ENCODE peak calls at places on chromosomes 16 and 17, in six cellular contexts. X is amygdala, K is Daoy, D is HS-5, Q is AG09319, M is K562. R is an unnamed sample.

GRCh38 chr17:79446347-79446746 is 164.5 kb downstream of the RBFOX3 start:
- DNase-seq in X (no peak), K (no peak), D (no peak), Q (no peak), M (no peak), R (no peak)

GRCh38 chr16:88614818-88615580 is 23.4 kb upstream of the IL17C start:
- DNase-seq in X (no peak), K (no peak), D (no peak), Q (no peak), M (no peak), R (no peak)

GRCh38 chr16:73048292-73049050 is 543 bp upstream of the ZFHX3 start:
- DNase-seq in X (no peak), K (no peak), D (no peak), Q (no peak), M (no peak), R (no peak)

GRCh38 chr17:75514299-75515228 is 773 bp downstream of the CASKIN2 start:
- DNase-seq in X (no peak), K (peak; percentile 75), D (no peak), Q (no peak), M (no peak), R (no peak)

GRCh38 chr16:85443116-85443515 is 170.0 kb upstream of the GSE1 start:
- DNase-seq in X (no peak), K (no peak), D (no peak), Q (no peak), M (no peak), R (no peak)

GRCh38 chr17:34177642-34178041 is 77.4 kb upstream of the CCL2 start:
- DNase-seq in X (no peak), K (peak; percentile 62), D (peak; percentile 10), Q (peak; percentile 46), M (no peak), R (no peak)

GRCh38 chr17:50063516-50064252 is 7.8 kb downstream of the ITGA3 start:
- DNase-seq in X (no peak), K (peak; percentile 64), D (no peak), Q (no peak), M (no peak), R (no peak)

GRCh38 chr16:4309833-4310266 is 6.0 kb upstream of the GLIS2 start:
- DNase-seq in X (no peak), K (peak; percentile 80), D (no peak), Q (peak; percentile 79), M (no peak), R (no peak)

GRCh38 chr17:3976675-3977171 is 12.5 kb upstream of the ATP2A3 start:
- DNase-seq in X (no peak), K (no peak), D (no peak), Q (no peak), M (no peak), R (peak; percentile 39)

GRCh38 chr17:79388556-79389295 is 222.1 kb downstream of the RBFOX3 start:
- DNase-seq in X (no peak), K (peak; percentile 67), D (no peak), Q (no peak), M (peak; percentile 54), R (peak; percentile 74)

R was measured in dorsolateral prefrontal cortex.